ENCODE peak calls at places on chromosomes 7 and 10, in nine cellular contexts. N, T, U, I, O, J, K, Z and V are unnamed samples.

GRCh38 chr10:34217524-34217923 is 597.6 kb downstream of the PARD3 start:
- DNase-seq in N (no peak), J (no peak), T (no peak), O (no peak), I (no peak), Z (no peak), K (no peak), U (no peak), V (no peak)

GRCh38 chr7:116517626-116518025 is 7.2 kb upstream of the CAV1 start:
- DNase-seq in U (no peak), T (no peak), O (no peak), I (no peak), K (no peak), Z (no peak), J (no peak), N (no peak), V (no peak)

GRCh38 chr7:123798527-123799188 is 46.3 kb upstream of the HYAL4 start:
- DNase-seq in K (no peak), N (peak; percentile 10), I (no peak), U (no peak), T (no peak), Z (no peak), J (no peak), O (no peak), V (no peak)

GRCh38 chr7:108455524-108455832 is 758 bp downstream of the NRCAM start:
- DNase-seq in O (no peak), K (no peak), T (no peak), U (no peak), J (no peak), Z (no peak), I (no peak), N (peak; percentile 88), V (no peak)

GRCh38 chr7:4234498-4234855 is 447.6 kb upstream of the FOXK1 start:
- DNase-seq in N (no peak), K (no peak), J (no peak), Z (no peak), O (no peak), T (no peak), I (no peak), U (no peak), V (no peak)

GRCh38 chr10:49309691-49310371 is 10.9 kb downstream of the C10orf71 start:
- DNase-seq in T (no peak), K (no peak), I (no peak), Z (no peak), O (no peak), J (no peak), U (no peak), N (no peak), V (no peak)

GRCh38 chr7:127650842-127651555 is 995 bp upstream of the SND1 start:
- DNase-seq in Z (peak; percentile 39), J (peak; percentile 89), I (no peak), O (no peak), T (no peak), N (peak; percentile 17), U (no peak), K (no peak), V (no peak)

GRCh38 chr7:106774768-106775551 is 90.1 kb upstream of the PIK3CG start:
- DNase-seq in Z (peak; percentile 27), T (no peak), U (no peak), O (no peak), I (no peak), K (peak; percentile 95), J (peak; percentile 82), N (no peak), V (no peak)

GRCh38 chr7:130940326-130940725 is 206.3 kb upstream of the KLF14 start:
- DNase-seq in J (no peak), I (no peak), T (no peak), N (no peak), O (no peak), K (no peak), U (no peak), Z (no peak), V (no peak)

GRCh38 chr7:100472121-100472851 is 6.7 kb downstream of the TSC22D4 start:
- DNase-seq in T (no peak), Z (no peak), K (no peak), O (no peak), N (no peak), I (no peak), U (no peak), J (no peak), V (no peak)

GRCh38 chr10:23283680-23284079 is 60.9 kb downstream of the C10orf67 start:
- DNase-seq in K (no peak), O (no peak), T (no peak), Z (no peak), N (no peak), J (no peak), I (no peak), U (no peak), V (no peak)

GRCh38 chr7:148711191-148712102 is 12.7 kb downstream of the CUL1 start:
- DNase-seq in T (no peak), K (no peak), I (no peak), J (no peak), O (no peak), U (no peak), Z (no peak), N (no peak), V (no peak)

GRCh38 chr7:78510580-78511188 is 712.1 kb downstream of the PHTF2 start:
- DNase-seq in T (no peak), Z (peak; percentile 67), J (peak; percentile 73), N (peak; percentile 67), O (no peak), U (no peak), I (no peak), K (no peak), V (peak; percentile 5)

GRCh38 chr7:329691-330281 is 39.8 kb downstream of the FOXL3 start:
- DNase-seq in T (no peak), N (no peak), O (no peak), Z (no peak), I (no peak), K (no peak), J (no peak), U (no peak), V (no peak)

GRCh38 chr10:132455986-132456847 is 59.2 kb downstream of the PWWP2B start:
- DNase-seq in U (no peak), T (no peak), I (no peak), N (no peak), K (no peak), Z (no peak), J (no peak), O (no peak), V (no peak)

GRCh38 chr10:108911814-108912541 is 1011.3 kb downstream of the XPNPEP1 start:
- DNase-seq in N (peak; percentile 37), I (no peak), K (peak; percentile 80), U (no peak), J (peak; percentile 96), Z (peak; percentile 51), T (no peak), O (no peak), V (peak; percentile 50)

GRCh38 chr7:34939175-34939574 is 98.1 kb downstream of the DPY19L1 start:
- DNase-seq in N (no peak), T (no peak), Z (peak; percentile 94), J (peak; percentile 35), O (no peak), U (no peak), I (no peak), K (no peak), V (no peak)

GRCh38 chr10:79438699-79439085 is 6.7 kb downstream of the ZCCHC24 start:
- DNase-seq in N (no peak), Z (no peak), O (no peak), I (no peak), K (no peak), J (no peak), T (no peak), U (no peak), V (no peak)

GRCh38 chr7:135328053-135328452 is 94.4 kb downstream of the STRA8 start:
- DNase-seq in K (no peak), J (no peak), I (no peak), U (no peak), Z (no peak), T (no peak), N (no peak), O (no peak), V (no peak)

GRCh38 chr10:21515581-21516269 is 9.8 kb downstream of the SKIDA1 start:
- DNase-seq in Z (no peak), N (no peak), K (no peak), T (no peak), I (no peak), O (no peak), U (no peak), J (peak; percentile 94), V (no peak)

GRCh38 chr7:4066626-4067475 is 615.2 kb upstream of the FOXK1 start:
- DNase-seq in J (no peak), I (no peak), U (no peak), Z (no peak), T (no peak), O (no peak), K (no peak), N (no peak), V (no peak)

GRCh38 chr7:68362745-68363518 is 1235.3 kb upstream of the AUTS2 start:
- DNase-seq in O (no peak), N (no peak), K (no peak), J (peak; percentile 8), Z (no peak), T (no peak), U (no peak), I (no peak), V (no peak)

GRCh38 chr10:68628576-68629127 is 68.5 kb downstream of the TET1 start:
- DNase-seq in T (no peak), U (no peak), N (no peak), Z (peak; percentile 34), I (no peak), J (no peak), K (no peak), O (no peak), V (peak; percentile 12)